ENCODE peak calls at places on chromosomes 1 and 21, in five cellular contexts. X, S, F, N and A are unnamed samples.

GRCh38 chr1:64956241-64956640 is 10.1 kb downstream of the JAK1 start:
- DNase-seq in X (no peak), N (no peak), F (no peak), S (no peak), A (no peak)

GRCh38 chr1:6002714-6003501 is 10.7 kb upstream of the NPHP4 start:
- DNase-seq in S (peak), X (no peak), F (peak), N (no peak), A (no peak)

GRCh38 chr1:183432548-183432875 is 14.3 kb upstream of the NMNAT2 start:
- DNase-seq in F (no peak), N (no peak), X (no peak), S (no peak), A (no peak)

GRCh38 chr1:27284425-27285287 is 37.3 kb upstream of the TMEM222 start:
- DNase-seq in S (peak), F (peak), N (peak), X (peak), A (peak)

GRCh38 chr1:88052162-88052561 is 631.9 kb upstream of the PKN2 start:
- DNase-seq in F (no peak), S (no peak), X (no peak), N (no peak), A (no peak)

GRCh38 chr21:45499201-45499750 is 43.0 kb downstream of the SLC19A1 start:
- DNase-seq in S (no peak), X (no peak), F (peak), N (no peak), A (no peak)

GRCh38 chr1:20250346-20250989 is 40.2 kb upstream of the VWA5B1 start:
- DNase-seq in F (no peak), X (no peak), N (no peak), S (no peak), A (no peak)

GRCh38 chr1:70222716-70223235 is 1.6 kb downstream of the SRSF11 start:
- DNase-seq in N (no peak), X (no peak), S (no peak), F (no peak), A (no peak)

GRCh38 chr1:94237291-94238226 is at the start of gene ARHGAP29:
- DNase-seq in X (peak), N (peak), F (peak), S (peak), A (peak)

GRCh38 chr21:16159213-16159970 is 429.6 kb downstream of the USP25 start:
- DNase-seq in F (no peak), X (no peak), N (no peak), S (no peak), A (no peak)

GRCh38 chr1:170415734-170416372 is 116.1 kb upstream of the GORAB start:
- DNase-seq in N (no peak), F (no peak), S (no peak), X (no peak), A (no peak)

GRCh38 chr1:170929412-170929834 is 5.9 kb upstream of the MROH9 start:
- DNase-seq in N (no peak), S (no peak), X (no peak), F (no peak), A (no peak)

GRCh38 chr21:29581393-29581792 is 282.7 kb downstream of the BACH1 start:
- DNase-seq in F (no peak), S (no peak), N (no peak), X (no peak), A (no peak)

GRCh38 chr1:193111641-193112090 is 6.5 kb upstream of the GLRX2 start:
- DNase-seq in F (peak), X (no peak), S (no peak), N (no peak), A (no peak)

GRCh38 chr1:213986020-213986924 is 1.5 kb upstream of the PROX1 start:
- DNase-seq in F (no peak), X (no peak), N (no peak), S (no peak), A (no peak)

GRCh38 chr1:35808376-35809155 is 750 bp downstream of the AGO4 start:
- DNase-seq in X (peak), F (peak), S (no peak), N (no peak), A (peak)

GRCh38 chr1:157849229-157849875 is 7.7 kb upstream of the CD5L start:
- DNase-seq in N (no peak), S (no peak), F (no peak), X (no peak), A (no peak)

GRCh38 chr1:243490748-243491686 is 235.2 kb downstream of the SDCCAG8 start:
- DNase-seq in X (no peak), S (no peak), N (no peak), F (peak), A (peak)

GRCh38 chr1:159168043-159168442 is 3.4 kb upstream of the CADM3 start:
- DNase-seq in X (no peak), N (no peak), F (no peak), S (no peak), A (no peak)

GRCh38 chr1:44326821-44327465 is 28.1 kb downstream of the ERI3 start:
- DNase-seq in S (no peak), X (no peak), N (no peak), F (no peak), A (peak)

GRCh38 chr1:116375884-116376733 is 3.1 kb downstream of the ATP1A1 start:
- DNase-seq in N (no peak), X (no peak), S (no peak), F (peak), A (peak)